ENCODE peak calls at places on chromosomes 13 and 19, in five cellular contexts. One of them, this sample, is unnamed.
A peak's percentile ranks its signal among the peaks of the same experiment; 100 is the strongest.

GRCh38 chr19:17025361-17025760 is 1.2 kb downstream of the CPAMD8 start:
- DNase-seq in left lung: no peak
- DNase-seq in cardiac muscle cell: no peak
- DNase-seq in T-helper 9 cell: no peak
- DNase-seq in head of caudate nucleus: no peak
- DNase-seq in this sample: no peak

GRCh38 chr13:114194853-114195252 is 15.8 kb downstream of the CFAP97D2 start:
- DNase-seq in head of caudate nucleus: no peak
- DNase-seq in T-helper 9 cell: no peak
- DNase-seq in left lung: peak; percentile 29
- DNase-seq in cardiac muscle cell: no peak
- DNase-seq in this sample: no peak

GRCh38 chr13:36831291-36831690 is 12.3 kb downstream of the RFXAP start:
- DNase-seq in T-helper 9 cell: no peak
- DNase-seq in head of caudate nucleus: no peak
- DNase-seq in cardiac muscle cell: no peak
- DNase-seq in left lung: no peak
- DNase-seq in this sample: no peak

GRCh38 chr19:47057328-47057727 is 8.9 kb upstream of the TMEM160 start:
- DNase-seq in head of caudate nucleus: no peak
- DNase-seq in left lung: no peak
- DNase-seq in cardiac muscle cell: no peak
- DNase-seq in T-helper 9 cell: no peak
- DNase-seq in this sample: no peak

GRCh38 chr19:40611096-40611495 is 9.9 kb downstream of the LTBP4 start:
- DNase-seq in head of caudate nucleus: no peak
- DNase-seq in T-helper 9 cell: no peak
- DNase-seq in cardiac muscle cell: no peak
- DNase-seq in left lung: peak; percentile 86
- DNase-seq in this sample: peak; percentile 86

GRCh38 chr13:113124211-113125025 is 1.8 kb downstream of the F10 start:
- DNase-seq in T-helper 9 cell: no peak
- DNase-seq in head of caudate nucleus: no peak
- DNase-seq in cardiac muscle cell: no peak
- DNase-seq in left lung: no peak
- DNase-seq in this sample: no peak

GRCh38 chr13:113608967-113609533 is 24.5 kb downstream of the TFDP1 start:
- DNase-seq in cardiac muscle cell: no peak
- DNase-seq in T-helper 9 cell: no peak
- DNase-seq in left lung: peak; percentile 72
- DNase-seq in head of caudate nucleus: no peak
- DNase-seq in this sample: no peak

GRCh38 chr13:46062190-46062589 is 9.6 kb upstream of the ZC3H13 start:
- DNase-seq in left lung: no peak
- DNase-seq in T-helper 9 cell: no peak
- DNase-seq in cardiac muscle cell: no peak
- DNase-seq in head of caudate nucleus: no peak
- DNase-seq in this sample: no peak

GRCh38 chr13:108629353-108629752 is at the start of gene MYO16:
- DNase-seq in head of caudate nucleus: no peak
- DNase-seq in T-helper 9 cell: no peak
- DNase-seq in cardiac muscle cell: peak; percentile 58
- DNase-seq in left lung: no peak
- DNase-seq in this sample: no peak

GRCh38 chr19:55173717-55174409 is 6.2 kb downstream of the SYT5 start:
- DNase-seq in head of caudate nucleus: peak; percentile 44
- DNase-seq in cardiac muscle cell: peak; percentile 50
- DNase-seq in T-helper 9 cell: no peak
- DNase-seq in left lung: no peak
- DNase-seq in this sample: peak; percentile 74

GRCh38 chr19:17725422-17726078 is 6.3 kb downstream of the MAP1S start:
- DNase-seq in T-helper 9 cell: no peak
- DNase-seq in cardiac muscle cell: no peak
- DNase-seq in left lung: no peak
- DNase-seq in head of caudate nucleus: no peak
- DNase-seq in this sample: no peak

GRCh38 chr13:34358811-34359513 is 541.0 kb downstream of the RFC3 start:
- DNase-seq in cardiac muscle cell: no peak
- DNase-seq in head of caudate nucleus: no peak
- DNase-seq in T-helper 9 cell: no peak
- DNase-seq in left lung: no peak
- DNase-seq in this sample: no peak

This sample was measured in upper lobe of right lung.